ENCODE peak calls at places on chromosome 6, in seven cellular contexts. H is K562, C is GM12878, O is H1, Y is SK-N-SH, R is HepG2, K is GM12892. N is an unnamed sample.

GRCh38 chr6:18326980-18327379 is 60.2 kb upstream of the RNF144B start:
- DNase-seq in C (no peak), H (no peak), R (no peak), O (no peak), Y (no peak), K (no peak), N (no peak)

GRCh38 chr6:3455490-3456394 is 1.1 kb downstream of the SLC22A23 start:
- DNase-seq in C (no peak), R (peak), H (peak), Y (peak), O (no peak), K (peak), N (no peak)

GRCh38 chr6:116764557-116764960 is 960 bp downstream of the FAM162B start:
- DNase-seq in O (no peak), Y (peak), H (no peak), R (no peak), K (no peak), C (no peak), N (no peak)

GRCh38 chr6:96246563-96246962 is 230.8 kb downstream of the FUT9 start:
- DNase-seq in K (no peak), Y (no peak), R (no peak), C (no peak), H (no peak), O (no peak), N (no peak)

GRCh38 chr6:144793744-144794143 is 508.6 kb downstream of the UTRN start:
- DNase-seq in O (no peak), Y (no peak), K (no peak), R (no peak), C (no peak), H (no peak), N (no peak)

GRCh38 chr6:6497976-6498375 is 90.5 kb upstream of the LY86 start:
- DNase-seq in K (no peak), O (no peak), H (no peak), C (no peak), Y (no peak), R (no peak), N (no peak)

GRCh38 chr6:148530394-148530923 is 187.8 kb downstream of the SASH1 start:
- DNase-seq in K (no peak), C (no peak), Y (no peak), O (no peak), H (peak), R (no peak), N (no peak)

GRCh38 chr6:1015819-1016218 is 296.1 kb upstream of the FOXQ1 start:
- DNase-seq in O (no peak), R (peak), Y (no peak), C (no peak), H (no peak), K (no peak), N (no peak)

GRCh38 chr6:21595265-21595950 is 1.9 kb downstream of the SOX4 start:
- DNase-seq in H (no peak), O (no peak), Y (peak), K (peak), C (no peak), R (no peak), N (peak)

GRCh38 chr6:158431036-158431435 is 118.8 kb downstream of the TULP4 start:
- DNase-seq in C (no peak), K (no peak), O (no peak), R (no peak), Y (no peak), H (no peak), N (no peak)

GRCh38 chr6:151589667-151590066 is 95.8 kb downstream of the CCDC170 start:
- DNase-seq in R (no peak), C (no peak), H (no peak), K (no peak), Y (no peak), O (no peak), N (no peak)

GRCh38 chr6:135535989-135536414 is 38.5 kb upstream of the AHI1 start:
- DNase-seq in C (peak), O (no peak), K (no peak), H (peak), R (peak), Y (peak), N (no peak)

GRCh38 chr6:50116390-50116789 is 66.7 kb upstream of the DEFB112 start:
- DNase-seq in O (no peak), H (no peak), R (no peak), K (no peak), Y (peak), C (no peak), N (no peak)

GRCh38 chr6:128327890-128328289 is 192.5 kb downstream of the PTPRK start:
- DNase-seq in C (no peak), K (no peak), O (no peak), R (peak), H (no peak), Y (peak), N (no peak)

GRCh38 chr6:160347259-160348208 is 644 bp upstream of the SLC22A3 start:
- DNase-seq in Y (peak), O (no peak), R (no peak), K (no peak), C (no peak), H (no peak), N (no peak)

GRCh38 chr6:40848038-40848437 is 191.0 kb downstream of the UNC5CL start:
- DNase-seq in R (no peak), K (no peak), H (no peak), Y (no peak), C (no peak), O (no peak), N (no peak)

GRCh38 chr6:20946037-20946436 is 411.8 kb downstream of the CDKAL1 start:
- DNase-seq in O (no peak), C (peak), H (no peak), R (peak), Y (no peak), K (no peak), N (peak)

GRCh38 chr6:149990672-149991402 is 27.1 kb downstream of the ULBP1 start:
- DNase-seq in H (peak), R (no peak), K (peak), C (no peak), O (no peak), Y (peak), N (peak)

GRCh38 chr6:13766201-13766634 is 48.1 kb downstream of the MCUR1 start:
- DNase-seq in C (no peak), K (no peak), H (peak), O (no peak), Y (no peak), R (no peak), N (no peak)

GRCh38 chr6:35064508-35065440 is 76.4 kb downstream of the TCP11 start:
- DNase-seq in K (no peak), R (no peak), C (no peak), Y (no peak), H (peak), O (no peak), N (no peak)

GRCh38 chr6:168703970-168704369 is 263.0 kb downstream of the SMOC2 start:
- DNase-seq in Y (no peak), C (no peak), R (no peak), K (no peak), H (no peak), O (no peak), N (no peak)

GRCh38 chr6:170450946-170451761 is 102.0 kb downstream of the PSMB1 start:
- DNase-seq in H (no peak), K (no peak), O (no peak), C (no peak), R (no peak), Y (no peak), N (no peak)

GRCh38 chr6:47633141-47633540 is 65.2 kb upstream of the ADGRF4 start:
- DNase-seq in C (no peak), K (no peak), O (no peak), H (no peak), Y (peak), R (no peak), N (no peak)

GRCh38 chr6:110323004-110323657 is 35.0 kb downstream of the METTL24 start:
- DNase-seq in H (no peak), O (no peak), C (no peak), Y (no peak), R (no peak), K (no peak), N (no peak)

GRCh38 chr6:46015119-46015968 is at the start of gene CLIC5:
- DNase-seq in O (no peak), K (peak), R (no peak), Y (peak), C (no peak), H (peak), N (peak)

GRCh38 chr6:6654599-6655575 is 66.4 kb downstream of the LY86 start:
- DNase-seq in Y (no peak), H (no peak), R (no peak), O (no peak), C (no peak), K (no peak), N (no peak)

GRCh38 chr6:46704562-46704961 is 16.9 kb downstream of the TDRD6 start:
- DNase-seq in K (no peak), R (peak), C (no peak), H (no peak), Y (no peak), O (no peak), N (no peak)

GRCh38 chr6:116783852-116784251 is 18.3 kb upstream of the FAM162B start:
- DNase-seq in C (no peak), Y (no peak), O (no peak), K (no peak), R (no peak), H (no peak), N (no peak)

GRCh38 chr6:157289764-157290163 is 33.6 kb downstream of the TMEM242 start:
- DNase-seq in K (no peak), C (no peak), H (no peak), O (no peak), Y (no peak), R (no peak), N (no peak)

GRCh38 chr6:90463359-90463758 is 123.5 kb downstream of the MAP3K7 start:
- DNase-seq in R (no peak), O (no peak), C (no peak), H (no peak), Y (no peak), K (no peak), N (no peak)

GRCh38 chr6:56349196-56349595 is 101.8 kb upstream of the COL21A1 start:
- DNase-seq in H (no peak), O (no peak), K (no peak), Y (no peak), R (no peak), C (no peak), N (no peak)

GRCh38 chr6:167105060-167105459 is 17.8 kb upstream of the CCR6 start:
- DNase-seq in H (no peak), C (no peak), Y (no peak), K (no peak), O (no peak), R (no peak), N (no peak)

GRCh38 chr6:39302669-39303424 is 11.4 kb downstream of the KCNK17 start:
- DNase-seq in O (peak), R (peak), H (peak), C (peak), Y (peak), K (peak), N (peak)

GRCh38 chr6:46876126-46876525 is 45.6 kb downstream of the ADGRF5 start:
- DNase-seq in O (peak), R (no peak), K (no peak), C (no peak), H (no peak), Y (no peak), N (no peak)

GRCh38 chr6:9131616-9132015 is 696.3 kb upstream of the SLC35B3 start:
- DNase-seq in R (no peak), C (no peak), K (no peak), O (no peak), Y (no peak), H (no peak), N (no peak)

GRCh38 chr6:127539292-127539691 is 20.2 kb upstream of the MTCL3 start:
- DNase-seq in K (no peak), Y (peak), O (no peak), H (no peak), C (no peak), R (no peak), N (no peak)

GRCh38 chr6:43613721-43614395 is 15.2 kb downstream of the GTPBP2 start:
- DNase-seq in O (no peak), K (no peak), Y (no peak), H (no peak), R (no peak), C (no peak), N (no peak)
- TF ChIP-seq TAF1 in O (no peak), K (no peak), Y (no peak), H (no peak), R (no peak), C (no peak), N (no peak)

GRCh38 chr6:132814716-132815570 is 574 bp downstream of the RPS12 start:
- DNase-seq in R (peak), C (no peak), O (no peak), Y (no peak), K (no peak), H (no peak), N (no peak)
- TF ChIP-seq POLR2AphosphoS5 in R (no peak), C (no peak), O (peak), Y (no peak), K (no peak), H (no peak), N (no peak)

DNA sequence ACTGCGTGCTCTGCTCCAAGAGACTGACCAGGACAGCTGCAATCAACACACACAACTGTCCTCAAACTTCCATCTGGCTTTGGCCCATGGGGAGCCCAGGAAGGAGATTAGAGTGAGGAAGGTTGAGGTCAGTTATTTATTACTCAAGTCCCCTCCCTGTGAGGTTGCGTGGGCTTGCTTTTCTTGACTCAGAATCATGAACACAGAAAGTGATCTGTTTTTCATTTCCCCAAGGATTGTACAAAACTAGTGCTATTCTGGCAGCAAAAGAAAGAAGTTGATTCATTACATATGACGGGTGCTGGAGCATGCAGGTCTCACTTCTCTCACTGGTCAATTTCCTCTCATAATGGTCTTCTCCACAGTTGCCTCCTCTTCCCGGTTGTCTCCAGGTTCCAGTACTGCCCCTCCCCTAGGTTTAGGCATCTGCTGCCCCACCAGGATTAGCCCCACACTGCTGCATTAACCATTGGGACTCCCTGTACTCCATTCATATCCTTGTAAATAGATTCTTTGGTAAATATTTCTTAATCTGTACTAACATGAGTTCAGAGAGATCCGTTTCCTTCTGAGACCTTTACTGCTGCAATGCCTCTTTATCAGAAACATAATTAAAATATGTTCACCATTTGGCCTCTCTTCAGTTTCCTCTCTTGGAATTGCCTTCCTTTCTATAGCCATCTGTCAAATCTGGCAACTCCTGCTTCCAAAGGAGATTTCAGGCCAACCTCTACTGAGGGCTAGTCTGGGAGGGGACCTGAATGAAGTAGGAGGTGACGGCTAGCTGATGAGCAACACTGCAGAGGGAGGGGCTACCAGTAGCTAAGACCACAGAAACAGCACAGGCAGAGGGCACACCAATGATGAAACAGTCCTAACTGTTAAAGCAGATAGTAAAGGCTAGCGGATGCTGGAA is 888.8 kb downstream of the QKI start:
- DNase-seq in K (no peak), R (no peak), C (no peak), Y (no peak), H (no peak), O (no peak), N (no peak)
- TF ChIP-seq TAF1 in K (no peak), R (no peak), C (no peak), Y (no peak), H (no peak), O (no peak), N (no peak)

GRCh38 chr6:52377538-52378221 is 15.7 kb downstream of the PAQR8 start:
- DNase-seq in H (no peak), Y (no peak), O (no peak), K (no peak), R (no peak), C (no peak), N (no peak)
- TF ChIP-seq POLR2AphosphoS5 in H (no peak), Y (no peak), O (no peak), K (no peak), R (no peak), C (no peak), N (no peak)

DNA sequence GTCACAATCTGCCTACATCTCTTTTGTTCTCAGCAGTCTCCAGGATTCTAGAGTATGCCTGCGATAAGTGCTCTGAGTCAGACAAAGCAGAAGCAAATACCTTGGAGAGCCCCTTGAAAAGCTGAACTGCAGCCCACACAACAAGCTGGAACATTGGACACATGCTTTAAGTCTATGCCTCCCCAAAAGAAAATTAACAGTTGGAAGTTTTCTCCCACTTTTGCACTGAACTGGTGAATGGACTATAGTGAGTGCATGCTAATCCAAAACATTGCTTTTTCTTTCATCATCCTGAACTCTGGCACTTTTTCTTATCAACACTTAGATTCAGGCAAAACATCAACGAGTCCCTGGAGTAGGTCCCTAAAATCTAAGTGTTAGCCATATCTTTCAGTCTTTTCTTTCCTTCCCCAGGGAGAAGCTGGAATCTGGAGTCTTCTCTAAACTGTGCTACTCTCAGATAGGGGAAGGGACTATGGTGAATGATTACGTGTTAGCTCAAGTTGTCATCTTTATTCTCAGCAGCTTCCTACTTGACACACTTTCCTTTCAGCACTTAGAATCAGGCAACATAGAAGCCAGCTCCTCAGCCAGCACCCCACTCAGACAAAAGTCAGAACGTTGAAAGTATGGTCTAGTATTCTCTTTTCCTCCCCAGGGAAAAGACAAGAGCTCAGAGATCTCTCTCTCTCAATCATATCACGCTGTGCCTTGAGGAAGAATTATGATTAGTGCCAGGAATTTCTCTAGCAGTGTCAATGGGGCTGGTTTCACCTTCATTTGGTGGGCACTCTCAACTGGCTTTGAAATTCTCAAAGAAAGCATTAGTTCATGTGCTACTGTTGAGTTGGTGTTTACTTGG is 811.0 kb upstream of the GJE1 start:
- DNase-seq in R (no peak), Y (no peak), C (no peak), K (no peak), H (no peak), O (no peak), N (no peak)
- TF ChIP-seq TAF1 in R (no peak), Y (no peak), C (no peak), K (no peak), H (no peak), O (no peak), N (no peak)

GRCh38 chr6:137878810-137879285 is 11.8 kb downstream of the TNFAIP3 start:
- DNase-seq in K (no peak), Y (peak), H (no peak), O (peak), R (no peak), C (no peak), N (no peak)
- TF ChIP-seq POLR2AphosphoS5 in K (peak), Y (no peak), H (no peak), O (no peak), R (no peak), C (peak), N (no peak)

GRCh38 chr6:154822947-154823558 is 89.8 kb downstream of the SCAF8 start:
- DNase-seq in C (no peak), O (no peak), H (no peak), Y (no peak), R (no peak), K (no peak), N (no peak)
- TF ChIP-seq TAF1 in C (no peak), O (no peak), H (no peak), Y (no peak), R (no peak), K (no peak), N (no peak)

N was measured in GM12891.